ENCODE peak calls at places on chromosomes 13 and 19, in five cellular contexts. M is HT1080; E is choroid plexus epithelial cell; N is effector CD4-positive, alpha-beta T cell; H is foreskin keratinocyte. S is an unnamed sample.

GRCh38 chr19:13169769-13170168 is 19.6 kb downstream of the IER2 start:
- DNase-seq in N (no peak), H (peak), M (peak), E (no peak), S (no peak)

GRCh38 chr19:32223595-32224370 is 121.6 kb upstream of the ZNF507 start:
- DNase-seq in M (no peak), N (no peak), H (peak), E (no peak), S (no peak)

GRCh38 chr19:2111425-2111824 is 14.7 kb downstream of the IZUMO4 start:
- DNase-seq in H (no peak), E (no peak), N (no peak), M (no peak), S (no peak)

GRCh38 chr19:35995655-35995993 is 636 bp downstream of the SDHAF1 start:
- DNase-seq in H (no peak), E (peak), N (peak), M (peak), S (no peak)

GRCh38 chr13:101382701-101383100 is 33.6 kb downstream of the NALCN start:
- DNase-seq in H (no peak), E (peak), M (no peak), N (no peak), S (no peak)

GRCh38 chr13:94708031-94708571 is 4.2 kb downstream of the SOX21 start:
- DNase-seq in M (no peak), N (no peak), H (no peak), E (no peak), S (no peak)

GRCh38 chr13:80037505-80037888 is 303.4 kb downstream of the SPRY2 start:
- DNase-seq in M (peak), N (no peak), H (peak), E (peak), S (no peak)

GRCh38 chr13:65540064-65540635 is 1690.0 kb downstream of the PCDH9 start:
- DNase-seq in H (peak), E (no peak), N (no peak), M (peak), S (no peak)

GRCh38 chr19:47509973-47510372 is 4.9 kb downstream of the NAPA start:
- DNase-seq in M (no peak), N (no peak), H (peak), E (no peak), S (no peak)

GRCh38 chr13:42113478-42113877 is 65.0 kb downstream of the DGKH start:
- DNase-seq in H (no peak), M (no peak), N (no peak), E (no peak), S (no peak)

GRCh38 chr19:11560404-11560988 is 1.5 kb upstream of the ELOF1 start:
- DNase-seq in H (peak), E (peak), M (peak), N (peak), S (peak)

GRCh38 chr13:109249780-109250528 is 536.4 kb downstream of the IRS2 start:
- DNase-seq in N (no peak), M (peak), E (no peak), H (peak), S (no peak)

GRCh38 chr19:42178791-42179500 is 38.5 kb downstream of the DEDD2 start:
- DNase-seq in M (no peak), H (no peak), N (no peak), E (no peak), S (no peak)

GRCh38 chr19:4007836-4008539 is 452 bp downstream of the PIAS4 start:
- DNase-seq in H (no peak), N (no peak), M (no peak), E (peak), S (no peak)

GRCh38 chr13:39516140-39516539 is 86.9 kb downstream of the LHFPL6 start:
- DNase-seq in N (no peak), H (peak), E (no peak), M (no peak), S (no peak)

GRCh38 chr19:50258918-50259372 is 55.5 kb downstream of the MYH14 start:
- DNase-seq in N (no peak), H (no peak), E (no peak), M (no peak), S (no peak)

GRCh38 chr19:28686741-28687140 is 526.2 kb downstream of the UQCRFS1 start:
- DNase-seq in N (no peak), M (no peak), H (no peak), E (peak), S (no peak)

GRCh38 chr19:677201-677600 is 1.0 kb downstream of the FSTL3 start:
- DNase-seq in M (peak), N (no peak), E (peak), H (peak), S (no peak)

GRCh38 chr13:99203601-99204579 is 3.2 kb downstream of the UBAC2 start:
- DNase-seq in N (no peak), E (no peak), H (no peak), M (no peak), S (no peak)

GRCh38 chr19:491146-491741 is 5.0 kb upstream of the MADCAM1 start:
- DNase-seq in E (peak), M (no peak), H (no peak), N (no peak), S (no peak)

GRCh38 chr13:110610955-110611595 is 4.3 kb upstream of the NAXD start:
- DNase-seq in E (no peak), M (peak), H (peak), N (no peak), S (no peak)

GRCh38 chr13:30718661-30719520 is 16.5 kb upstream of the ALOX5AP start:
- DNase-seq in E (peak), N (no peak), H (peak), M (peak), S (no peak)

GRCh38 chr13:109301711-109302110 is 484.7 kb downstream of the IRS2 start:
- DNase-seq in E (no peak), H (no peak), N (no peak), M (no peak), S (no peak)

GRCh38 chr13:95677564-95678386 is 836 bp downstream of the DNAJC3 start:
- DNase-seq in M (peak), N (no peak), H (peak), E (peak), S (peak)

GRCh38 chr19:29372461-29372860 is 153.3 kb upstream of the VSTM2B start:
- DNase-seq in N (no peak), M (no peak), H (no peak), E (no peak), S (no peak)

GRCh38 chr13:43331676-43332075 is 308.3 kb downstream of the DNAJC15 start:
- DNase-seq in N (no peak), M (no peak), E (peak), H (no peak), S (no peak)

GRCh38 chr19:3923096-3923758 is 9.6 kb upstream of the NMRK2 start:
- DNase-seq in H (no peak), M (no peak), N (no peak), E (no peak), S (no peak)